ENCODE peak calls at places on chromosomes 7 and 10, in five cellular contexts. One of them, this sample, is unnamed.

GRCh38 chr10:110802090-110802489 is 69.6 kb upstream of the PDCD4 start:
- DNase-seq in coronary artery: no peak
- DNase-seq in tibial artery: no peak
- DNase-seq in prostate gland: no peak
- DNase-seq in IMR-90: peak; percentile 81
- DNase-seq in this sample: no peak

GRCh38 chr10:24462889-24463552 is 254.1 kb downstream of the KIAA1217 start:
- DNase-seq in coronary artery: no peak
- DNase-seq in tibial artery: no peak
- DNase-seq in prostate gland: no peak
- DNase-seq in IMR-90: no peak
- DNase-seq in this sample: peak; percentile 51

GRCh38 chr7:117675519-117676137 is 195.8 kb downstream of the CFTR start:
- DNase-seq in coronary artery: no peak
- DNase-seq in tibial artery: no peak
- DNase-seq in prostate gland: no peak
- DNase-seq in IMR-90: peak; percentile 10
- DNase-seq in this sample: no peak

GRCh38 chr10:44963772-44964633 is 4.4 kb downstream of the RASSF4 start:
- DNase-seq in coronary artery: peak; percentile 90
- DNase-seq in tibial artery: peak; percentile 94
- DNase-seq in prostate gland: peak; percentile 46
- DNase-seq in IMR-90: no peak
- DNase-seq in this sample: no peak

GRCh38 chr10:55091691-55092328 is 290.8 kb upstream of the PCDH15 start:
- DNase-seq in coronary artery: no peak
- DNase-seq in tibial artery: no peak
- DNase-seq in prostate gland: no peak
- DNase-seq in IMR-90: peak; percentile 1
- DNase-seq in this sample: no peak

GRCh38 chr7:130887182-130888016 is 153.4 kb upstream of the KLF14 start:
- DNase-seq in coronary artery: no peak
- DNase-seq in tibial artery: no peak
- DNase-seq in prostate gland: no peak
- DNase-seq in IMR-90: peak; percentile 89
- DNase-seq in this sample: peak; percentile 67

GRCh38 chr10:78209987-78210386 is 176.3 kb downstream of the RPS24 start:
- DNase-seq in coronary artery: no peak
- DNase-seq in tibial artery: no peak
- DNase-seq in prostate gland: no peak
- DNase-seq in IMR-90: no peak
- DNase-seq in this sample: no peak

GRCh38 chr10:103445767-103446567 is 6.2 kb downstream of the CALHM2 start:
- DNase-seq in coronary artery: peak; percentile 91
- DNase-seq in tibial artery: peak; percentile 96
- DNase-seq in prostate gland: no peak
- DNase-seq in IMR-90: peak; percentile 52
- DNase-seq in this sample: no peak

GRCh38 chr7:107147464-107148214 is 21.2 kb upstream of the HBP1 start:
- DNase-seq in coronary artery: no peak
- DNase-seq in tibial artery: no peak
- DNase-seq in prostate gland: no peak
- DNase-seq in IMR-90: peak; percentile 47
- DNase-seq in this sample: peak; percentile 32

GRCh38 chr7:137757146-137757925 is 89.4 kb downstream of the DGKI start:
- DNase-seq in coronary artery: no peak
- DNase-seq in tibial artery: no peak
- DNase-seq in prostate gland: no peak
- DNase-seq in IMR-90: peak; percentile 77
- DNase-seq in this sample: peak; percentile 57

GRCh38 chr10:91551856-91552255 is 81.0 kb downstream of the PPP1R3C start:
- DNase-seq in coronary artery: no peak
- DNase-seq in tibial artery: no peak
- DNase-seq in prostate gland: no peak
- DNase-seq in IMR-90: peak; percentile 80
- DNase-seq in this sample: peak; percentile 65

GRCh38 chr10:62075414-62075813 is 173.9 kb downstream of the ARID5B start:
- DNase-seq in coronary artery: no peak
- DNase-seq in tibial artery: no peak
- DNase-seq in prostate gland: no peak
- DNase-seq in IMR-90: no peak
- DNase-seq in this sample: no peak

GRCh38 chr10:62079885-62080559 is 178.5 kb downstream of the ARID5B start:
- DNase-seq in coronary artery: no peak
- DNase-seq in tibial artery: no peak
- DNase-seq in prostate gland: no peak
- DNase-seq in IMR-90: no peak
- DNase-seq in this sample: no peak

GRCh38 chr10:62075912-62076311 is 174.4 kb downstream of the ARID5B start:
- DNase-seq in coronary artery: no peak
- DNase-seq in tibial artery: no peak
- DNase-seq in prostate gland: no peak
- DNase-seq in IMR-90: no peak
- DNase-seq in this sample: no peak

GRCh38 chr10:62076872-62077271 is 175.4 kb downstream of the ARID5B start:
- DNase-seq in coronary artery: no peak
- DNase-seq in tibial artery: no peak
- DNase-seq in prostate gland: no peak
- DNase-seq in IMR-90: peak; percentile 91
- DNase-seq in this sample: peak; percentile 84

GRCh38 chr10:62077330-62078015 is 176.0 kb downstream of the ARID5B start:
- DNase-seq in coronary artery: no peak
- DNase-seq in tibial artery: no peak
- DNase-seq in prostate gland: no peak
- DNase-seq in IMR-90: no peak
- DNase-seq in this sample: no peak
- H3K4me3 ChIP-seq in coronary artery: no peak overlapping the region
- H3K4me3 ChIP-seq in tibial artery: no peak overlapping the region
- H3K4me3 ChIP-seq in prostate gland: no peak overlapping the region
- H3K4me3 ChIP-seq in IMR-90: no peak overlapping the region
- H3K4me3 ChIP-seq in this sample: no peak overlapping the region

GRCh38 chr10:71694567-71694968 is 25.0 kb downstream of the C10orf105 start:
- DNase-seq in coronary artery: no peak
- DNase-seq in tibial artery: no peak
- DNase-seq in prostate gland: no peak
- DNase-seq in IMR-90: no peak
- DNase-seq in this sample: no peak
- H3K27ac ChIP-seq in coronary artery: no peak overlapping the region
- H3K27ac ChIP-seq in tibial artery: no peak overlapping the region
- H3K27ac ChIP-seq in prostate gland: no peak overlapping the region
- H3K27ac ChIP-seq in IMR-90: no peak overlapping the region
- H3K27ac ChIP-seq in this sample: no peak overlapping the region

GRCh38 chr10:96831200-96831866 is 765 bp upstream of the LCOR start:
- DNase-seq in coronary artery: no peak
- DNase-seq in tibial artery: no peak
- DNase-seq in prostate gland: no peak
- DNase-seq in IMR-90: no peak
- DNase-seq in this sample: no peak

GRCh38 chr10:96829029-96829773 is 2.9 kb upstream of the LCOR start:
- DNase-seq in coronary artery: no peak
- DNase-seq in tibial artery: no peak
- DNase-seq in prostate gland: no peak
- DNase-seq in IMR-90: no peak
- DNase-seq in this sample: no peak

GRCh38 chr10:96831867-96832720 is at the start of gene LCOR:
- DNase-seq in coronary artery: peak; percentile 89
- DNase-seq in tibial artery: peak; percentile 91
- DNase-seq in prostate gland: peak; percentile 78
- DNase-seq in IMR-90: peak; percentile 86
- DNase-seq in this sample: peak; percentile 64

GRCh38 chr10:96828609-96829008 is 3.5 kb upstream of the LCOR start:
- DNase-seq in coronary artery: no peak
- DNase-seq in tibial artery: no peak
- DNase-seq in prostate gland: no peak
- DNase-seq in IMR-90: no peak
- DNase-seq in this sample: no peak

GRCh38 chr10:96830511-96831199 is 1.4 kb upstream of the LCOR start:
- DNase-seq in coronary artery: no peak
- DNase-seq in tibial artery: peak; percentile 73
- DNase-seq in prostate gland: peak; percentile 69
- DNase-seq in IMR-90: peak; percentile 65
- DNase-seq in this sample: peak; percentile 58
- H3K4me3 ChIP-seq in coronary artery: no peak overlapping the region
- H3K4me3 ChIP-seq in tibial artery: no peak overlapping the region
- H3K4me3 ChIP-seq in prostate gland: no peak overlapping the region
- H3K4me3 ChIP-seq in IMR-90: no peak overlapping the region
- H3K4me3 ChIP-seq in this sample: no peak overlapping the region

GRCh38 chr7:105935250-105935649 is 27.8 kb upstream of the CDHR3 start:
- DNase-seq in coronary artery: no peak
- DNase-seq in tibial artery: no peak
- DNase-seq in prostate gland: no peak
- DNase-seq in IMR-90: no peak
- DNase-seq in this sample: no peak
- H3K27ac ChIP-seq in coronary artery: no peak overlapping the region
- H3K27ac ChIP-seq in tibial artery: no peak overlapping the region
- H3K27ac ChIP-seq in prostate gland: no peak overlapping the region
- H3K27ac ChIP-seq in IMR-90: no peak overlapping the region
- H3K27ac ChIP-seq in this sample: no peak overlapping the region

DNA sequence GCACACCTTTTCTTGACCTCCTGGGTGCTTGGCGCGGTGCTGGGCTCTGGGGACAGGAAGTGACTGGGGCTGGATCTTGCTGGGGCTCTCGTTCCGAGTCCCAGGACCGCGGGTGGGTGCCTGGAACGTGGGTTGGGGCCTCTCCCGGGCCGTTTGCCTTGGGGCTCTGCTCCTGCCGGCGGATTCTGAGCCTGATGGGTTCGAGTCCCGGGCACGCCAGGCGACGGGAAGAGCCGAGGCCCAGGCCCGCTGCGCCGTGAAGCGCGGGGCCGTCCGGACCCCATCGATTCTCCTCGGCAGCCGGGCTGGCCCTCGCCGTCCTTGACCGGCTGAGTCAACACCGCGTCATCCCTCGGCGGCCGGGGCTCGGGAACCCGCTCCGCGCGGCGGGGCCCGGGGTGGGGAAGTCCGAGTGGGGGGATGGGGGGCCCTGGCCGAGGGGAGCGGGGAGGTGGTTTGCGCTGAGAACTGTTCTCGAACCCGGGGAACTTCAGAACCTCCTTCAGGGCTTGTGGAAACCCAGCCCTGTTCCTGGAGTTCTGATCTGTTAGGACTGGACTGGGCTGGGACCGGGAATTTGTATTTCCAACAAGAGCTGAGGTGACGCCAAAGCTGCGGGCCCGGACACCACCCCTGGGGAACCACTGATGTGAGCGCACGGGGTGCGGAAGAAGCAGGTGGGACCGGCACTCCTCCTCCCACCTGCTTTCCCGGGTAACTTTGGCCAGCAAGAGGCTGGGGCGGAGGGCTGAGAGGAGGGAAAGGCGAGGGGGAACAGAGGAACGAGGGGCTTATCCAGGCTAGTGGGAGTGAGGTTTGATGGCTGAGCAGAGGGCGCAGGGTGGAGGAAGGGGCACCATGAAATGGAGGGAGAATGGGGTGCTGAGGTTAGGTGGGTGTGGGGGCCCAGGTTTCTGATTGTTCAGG is 6.2 kb downstream of the HHEX start:
- DNase-seq in coronary artery: no peak
- DNase-seq in tibial artery: no peak
- DNase-seq in prostate gland: no peak
- DNase-seq in IMR-90: peak; percentile 70
- DNase-seq in this sample: peak; percentile 42
- H3K4me3 ChIP-seq in coronary artery: peak overlapping the region; percentile 57
- H3K4me3 ChIP-seq in tibial artery: peak overlapping the region; percentile 46
- H3K4me3 ChIP-seq in prostate gland: no peak overlapping the region
- H3K4me3 ChIP-seq in IMR-90: peak overlapping the region; percentile 47
- H3K4me3 ChIP-seq in this sample: peak overlapping the region; percentile 55

GRCh38 chr10:69421611-69422308 is 5.0 kb upstream of the TACR2 start:
- DNase-seq in coronary artery: no peak
- DNase-seq in tibial artery: no peak
- DNase-seq in prostate gland: peak; percentile 32
- DNase-seq in IMR-90: peak; percentile 41
- DNase-seq in this sample: no peak

GRCh38 chr10:69417542-69417941 is 824 bp upstream of the TACR2 start:
- DNase-seq in coronary artery: no peak
- DNase-seq in tibial artery: no peak
- DNase-seq in prostate gland: no peak
- DNase-seq in IMR-90: no peak
- DNase-seq in this sample: no peak

GRCh38 chr10:69418052-69418752 is 1.5 kb upstream of the TACR2 start:
- DNase-seq in coronary artery: no peak
- DNase-seq in tibial artery: no peak
- DNase-seq in prostate gland: no peak
- DNase-seq in IMR-90: no peak
- DNase-seq in this sample: no peak

GRCh38 chr10:69419096-69419760 is 2.5 kb upstream of the TACR2 start:
- DNase-seq in coronary artery: no peak
- DNase-seq in tibial artery: no peak
- DNase-seq in prostate gland: no peak
- DNase-seq in IMR-90: no peak
- DNase-seq in this sample: no peak

GRCh38 chr10:69419761-69420126 is 3.0 kb upstream of the TACR2 start:
- DNase-seq in coronary artery: no peak
- DNase-seq in tibial artery: no peak
- DNase-seq in prostate gland: no peak
- DNase-seq in IMR-90: no peak
- DNase-seq in this sample: no peak
- H3K27ac ChIP-seq in coronary artery: no peak overlapping the region
- H3K27ac ChIP-seq in tibial artery: no peak overlapping the region
- H3K27ac ChIP-seq in prostate gland: no peak overlapping the region
- H3K27ac ChIP-seq in IMR-90: no peak overlapping the region
- H3K27ac ChIP-seq in this sample: no peak overlapping the region

GRCh38 chr7:27172823-27173411 is 1.2 kb downstream of the HOXA10 start:
- DNase-seq in coronary artery: no peak
- DNase-seq in tibial artery: peak; percentile 95
- DNase-seq in prostate gland: peak; percentile 89
- DNase-seq in IMR-90: no peak
- DNase-seq in this sample: no peak
- H3K4me3 ChIP-seq in coronary artery: peak overlapping the region; percentile 76
- H3K4me3 ChIP-seq in tibial artery: peak overlapping the region; percentile 91
- H3K4me3 ChIP-seq in prostate gland: peak overlapping the region; percentile 61
- H3K4me3 ChIP-seq in IMR-90: peak overlapping the region; percentile 38
- H3K4me3 ChIP-seq in this sample: no peak overlapping the region

GRCh38 chr7:5343893-5344292 is 61.1 kb downstream of the SLC29A4 start:
- DNase-seq in coronary artery: no peak
- DNase-seq in tibial artery: no peak
- DNase-seq in prostate gland: no peak
- DNase-seq in IMR-90: no peak
- DNase-seq in this sample: no peak

GRCh38 chr7:5348134-5349004 is 65.6 kb downstream of the SLC29A4 start:
- DNase-seq in coronary artery: no peak
- DNase-seq in tibial artery: no peak
- DNase-seq in prostate gland: no peak
- DNase-seq in IMR-90: no peak
- DNase-seq in this sample: no peak

GRCh38 chr7:5345671-5346070 is 62.9 kb downstream of the SLC29A4 start:
- DNase-seq in coronary artery: no peak
- DNase-seq in tibial artery: no peak
- DNase-seq in prostate gland: no peak
- DNase-seq in IMR-90: no peak
- DNase-seq in this sample: no peak

GRCh38 chr7:5345171-5345570 is 62.4 kb downstream of the SLC29A4 start:
- DNase-seq in coronary artery: no peak
- DNase-seq in tibial artery: no peak
- DNase-seq in prostate gland: no peak
- DNase-seq in IMR-90: no peak
- DNase-seq in this sample: no peak

GRCh38 chr7:5344342-5344741 is 61.6 kb downstream of the SLC29A4 start:
- DNase-seq in coronary artery: no peak
- DNase-seq in tibial artery: no peak
- DNase-seq in prostate gland: no peak
- DNase-seq in IMR-90: no peak
- DNase-seq in this sample: no peak
- H3K27ac ChIP-seq in coronary artery: no peak overlapping the region
- H3K27ac ChIP-seq in tibial artery: no peak overlapping the region
- H3K27ac ChIP-seq in prostate gland: no peak overlapping the region
- H3K27ac ChIP-seq in IMR-90: no peak overlapping the region
- H3K27ac ChIP-seq in this sample: no peak overlapping the region